ENCODE peak calls at places on chromosomes 5 and 9, in nine cellular contexts. M, E, N, I, S, Q, X, V and B are unnamed samples.
A peak's percentile ranks its signal among the peaks of the same experiment; 100 is the strongest.

GRCh38 chr5:170268884-170269283 is 28.7 kb downstream of the LCP2 start:
- DNase-seq in X (no peak), V (no peak), I (no peak), M (no peak), E (no peak), Q (no peak), S (no peak), N (no peak), B (no peak)

GRCh38 chr5:73826301-73826700 is 200.3 kb downstream of the ARHGEF28 start:
- DNase-seq in N (no peak), S (peak; percentile 42), M (no peak), E (no peak), V (no peak), X (no peak), Q (no peak), I (peak; percentile 67), B (no peak)

GRCh38 chr9:79617395-79617794 is 45.6 kb downstream of the TLE4 start:
- DNase-seq in Q (no peak), X (no peak), I (no peak), M (no peak), S (no peak), N (no peak), V (peak; percentile 86), E (no peak), B (no peak)

GRCh38 chr9:94717656-94718225 is 8.8 kb upstream of the AOPEP start:
- DNase-seq in E (no peak), S (no peak), Q (no peak), N (no peak), X (no peak), I (no peak), M (no peak), V (peak; percentile 51), B (no peak)

GRCh38 chr5:103407399-103407798 is 148.8 kb downstream of the MACIR start:
- DNase-seq in E (no peak), I (no peak), X (no peak), M (no peak), S (no peak), V (no peak), N (no peak), Q (no peak), B (no peak)

GRCh38 chr9:128503870-128504269 is 649 bp upstream of the GLE1 start:
- DNase-seq in X (no peak), V (peak; percentile 36), I (no peak), Q (no peak), S (peak; percentile 66), N (peak; percentile 15), M (peak; percentile 36), E (peak; percentile 15), B (no peak)

GRCh38 chr5:3139596-3139995 is 388.1 kb upstream of the IRX2 start:
- DNase-seq in M (no peak), V (no peak), E (no peak), I (no peak), Q (no peak), X (no peak), N (no peak), S (no peak), B (no peak)

GRCh38 chr5:167587768-167588167 is 703.7 kb upstream of the WWC1 start:
- DNase-seq in V (peak; percentile 50), E (peak; percentile 38), S (no peak), N (no peak), M (no peak), I (no peak), Q (no peak), X (peak; percentile 71), B (no peak)

GRCh38 chr5:151084363-151084762 is 3.5 kb upstream of the TNIP1 start:
- DNase-seq in I (no peak), V (peak; percentile 83), M (no peak), E (no peak), N (no peak), S (no peak), X (no peak), Q (no peak), B (no peak)

GRCh38 chr9:87276327-87276841 is 221.3 kb upstream of the DAPK1 start:
- DNase-seq in M (no peak), I (no peak), Q (no peak), S (no peak), E (no peak), N (no peak), V (peak; percentile 83), X (peak; percentile 12), B (no peak)

GRCh38 chr9:122810306-122810946 is 10.5 kb downstream of the OR1K1 start:
- DNase-seq in I (peak; percentile 74), X (peak; percentile 86), N (peak; percentile 17), V (peak; percentile 84), M (peak; percentile 80), S (peak; percentile 81), E (peak; percentile 77), Q (peak; percentile 82), B (peak; percentile 83)

GRCh38 chr5:36744678-36745659 is 131.6 kb upstream of the NIPBL start:
- DNase-seq in N (peak; percentile 49), M (peak; percentile 62), Q (peak; percentile 75), V (peak; percentile 82), I (peak; percentile 88), S (peak; percentile 85), E (peak; percentile 82), X (peak; percentile 80), B (peak; percentile 76)

GRCh38 chr5:58366461-58366860 is 93.4 kb downstream of the PLK2 start:
- DNase-seq in Q (no peak), M (no peak), N (no peak), X (no peak), I (no peak), V (no peak), S (no peak), E (no peak), B (no peak)

GRCh38 chr5:32831630-32832029 is 120.5 kb downstream of the NPR3 start:
- DNase-seq in Q (no peak), V (no peak), E (no peak), S (peak; percentile 64), X (no peak), M (no peak), I (no peak), N (no peak), B (no peak)

GRCh38 chr9:113808391-113809191 is 67.5 kb upstream of the ZNF618 start:
- DNase-seq in Q (peak; percentile 2), E (no peak), N (no peak), X (peak; percentile 29), V (peak; percentile 91), I (no peak), S (peak; percentile 50), M (no peak), B (no peak)

GRCh38 chr5:115549154-115549553 is 4.6 kb upstream of the FEM1C start:
- DNase-seq in E (no peak), M (no peak), S (no peak), X (peak; percentile 56), V (no peak), N (peak; percentile 34), I (no peak), Q (peak; percentile 58), B (peak; percentile 49)
- TF ChIP-seq CTCF in E (no peak), M (peak; percentile 5), S (no peak), X (peak; percentile 53), V (peak; percentile 38), N (peak; percentile 54), I (peak; percentile 9), Q (peak; percentile 42), B (peak; percentile 34)

GRCh38 chr5:138275379-138275782 is 960 bp upstream of the GFRA3 start:
- DNase-seq in I (no peak), M (no peak), V (no peak), E (peak; percentile 50), Q (no peak), S (no peak), X (peak; percentile 55), N (no peak), B (no peak)

GRCh38 chr5:138275895-138276294 is 1.5 kb upstream of the GFRA3 start:
- DNase-seq in X (no peak), V (no peak), M (no peak), N (no peak), S (no peak), E (no peak), Q (no peak), I (no peak), B (no peak)

GRCh38 chr5:138274189-138274853 is at the start of gene GFRA3:
- DNase-seq in M (no peak), S (peak; percentile 39), N (peak; percentile 23), E (peak; percentile 72), X (peak; percentile 27), Q (peak; percentile 50), V (peak; percentile 30), I (no peak), B (peak; percentile 63)

GRCh38 chr5:138273834-138274188 is 610 bp downstream of the GFRA3 start:
- DNase-seq in Q (no peak), M (no peak), N (no peak), I (no peak), E (no peak), S (no peak), X (no peak), V (no peak), B (no peak)

DNA sequence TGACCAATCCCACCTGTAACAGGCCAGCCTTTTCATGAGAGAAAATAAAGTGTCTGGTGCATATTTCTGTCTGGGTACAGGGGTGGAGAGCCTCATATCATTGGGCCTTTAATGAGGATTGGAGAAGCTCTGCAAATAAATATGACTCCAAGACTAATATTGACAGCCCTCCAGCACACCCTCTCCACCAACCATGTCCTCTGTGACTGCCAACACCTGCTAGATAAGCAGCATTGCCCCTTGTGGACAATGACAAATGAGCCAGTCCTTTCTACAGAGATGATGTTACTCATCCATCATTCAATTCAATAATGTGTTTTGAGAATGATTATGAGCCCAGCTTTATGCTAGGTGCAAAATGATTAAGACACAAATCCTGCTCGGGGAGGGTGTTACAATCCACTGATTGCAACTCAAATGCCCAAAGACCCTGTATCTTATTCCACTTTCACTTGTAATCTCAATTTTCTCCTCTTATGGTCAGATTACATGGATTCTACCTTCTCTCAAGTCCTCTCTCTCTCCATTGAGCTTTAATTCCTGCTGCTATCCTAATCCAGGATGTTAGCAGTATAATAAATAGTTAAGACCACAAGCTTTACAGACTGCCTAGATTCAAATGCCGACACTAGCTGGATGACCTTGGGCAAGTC is 2.1 kb upstream of the GFRA3 start:
- DNase-seq in I (no peak), Q (no peak), M (no peak), E (no peak), X (no peak), S (no peak), N (no peak), V (no peak), B (no peak)
- TF ChIP-seq CTCF in I (no peak), Q (no peak), M (no peak), E (no peak), X (no peak), S (no peak), N (peak; percentile 16), V (no peak), B (no peak)

DNA sequence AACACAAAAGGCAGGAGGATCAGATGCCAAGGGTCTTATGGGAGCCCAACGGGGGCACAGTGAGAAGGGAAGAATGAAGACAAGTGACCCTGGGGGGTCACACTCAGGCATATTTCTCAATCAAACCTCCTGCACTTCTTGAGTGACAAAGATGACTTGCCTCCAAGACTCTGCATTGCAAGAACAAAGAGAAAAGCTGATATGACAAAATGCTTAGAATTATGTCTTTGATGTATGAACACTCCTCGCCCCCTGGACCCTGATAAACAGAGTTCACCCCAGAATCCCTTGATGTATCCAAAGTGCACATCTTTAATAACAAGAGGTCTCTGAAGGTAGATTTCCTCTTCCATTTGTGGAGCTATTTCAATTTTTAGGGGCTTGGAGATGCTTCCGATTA is 146.5 kb downstream of the C5orf15 start:
- DNase-seq in I (no peak), E (no peak), N (no peak), M (peak; percentile 5), V (no peak), X (no peak), Q (no peak), S (no peak), B (no peak)
- TF ChIP-seq CTCF in I (no peak), E (no peak), N (no peak), M (no peak), V (no peak), X (no peak), Q (no peak), S (no peak), B (no peak)

GRCh38 chr5:129094087-129094923 is at the start of gene ISOC1:
- DNase-seq in Q (peak; percentile 93), X (peak; percentile 95), N (peak; percentile 94), I (peak; percentile 95), M (peak; percentile 94), V (peak; percentile 95), S (peak; percentile 94), E (peak; percentile 94), B (peak; percentile 94)
- TF ChIP-seq CTCF in Q (no peak), X (no peak), N (peak; percentile 8), I (peak; percentile 22), M (peak; percentile 44), V (no peak), S (no peak), E (no peak), B (no peak)